ENCODE peak calls at places on chromosomes 3 and 15, in four cellular contexts. C, O, R and A are unnamed samples. For H3K4me1, the result is how much of the 10 kb centered on the place peaks cover.

GRCh38 chr3:148697311-148698189 is at the start of gene AGTR1:
- DNase-seq in C (peak), O (peak), R (no peak), A (peak)

GRCh38 chr15:91839867-91840266 is 13.6 kb upstream of the SLCO3A1 start:
- DNase-seq in C (no peak), O (no peak), R (no peak), A (no peak)

GRCh38 chr3:135138776-135139175 is 343.7 kb downstream of the EPHB1 start:
- DNase-seq in C (no peak), O (no peak), R (no peak), A (no peak)

GRCh38 chr3:57281710-57282109 is 10.8 kb downstream of the ASB14 start:
- DNase-seq in C (no peak), O (no peak), R (peak), A (no peak)

GRCh38 chr15:95495033-95495541 is 835.4 kb upstream of the NR2F2 start:
- DNase-seq in C (no peak), O (no peak), R (no peak), A (no peak)

GRCh38 chr3:88219138-88219792 is 69.5 kb downstream of the C3orf38 start:
- DNase-seq in C (no peak), O (peak), R (peak), A (no peak)

GRCh38 chr3:52606373-52607085 is 70.1 kb downstream of the UQCC5 start:
- DNase-seq in C (peak), O (no peak), R (peak), A (no peak)

GRCh38 chr3:12178091-12178820 is 19.5 kb upstream of the TIMP4 start:
- DNase-seq in C (no peak), O (no peak), R (no peak), A (peak)

GRCh38 chr3:15542641-15543040 is 21.1 kb upstream of the COLQ start:
- DNase-seq in C (no peak), O (no peak), R (no peak), A (peak)

GRCh38 chr3:50245831-50246516 is 10.0 kb downstream of the GNAI2 start:
- DNase-seq in C (peak), O (peak), R (no peak), A (peak)

GRCh38 chr3:14780927-14781507 is 37.7 kb upstream of the FGD5 start:
- DNase-seq in C (no peak), O (peak), R (peak), A (peak)

GRCh38 chr15:90001683-90002427 is 731 bp downstream of the ZNF710 start:
- DNase-seq in C (no peak), O (peak), R (peak), A (peak)

GRCh38 chr3:9172851-9173320 is 76.6 kb downstream of the SRGAP3 start:
- DNase-seq in C (no peak), O (no peak), R (peak), A (no peak)

GRCh38 chr3:117473981-117474563 is 764.5 kb downstream of the TUSC7 start:
- DNase-seq in C (no peak), O (no peak), R (no peak), A (no peak)

GRCh38 chr3:123930426-123930825 is 30.6 kb downstream of the CCDC14 start:
- DNase-seq in C (no peak), O (no peak), R (no peak), A (no peak)

GRCh38 chr3:185332026-185332735 is 30.8 kb upstream of the MAP3K13 start:
- DNase-seq in C (no peak), O (no peak), R (peak), A (no peak)

GRCh38 chr15:100714034-100714748 is 111.8 kb downstream of the ASB7 start:
- DNase-seq in C (peak), O (no peak), R (no peak), A (no peak)

GRCh38 chr3:161893972-161894371 is 397.4 kb downstream of the OTOL1 start:
- DNase-seq in C (no peak), O (no peak), R (no peak), A (no peak)

GRCh38 chr15:29061746-29062660 is 176.2 kb downstream of the APBA2 start:
- DNase-seq in C (no peak), O (no peak), R (no peak), A (no peak)

GRCh38 chr3:18389108-18389733 is 35.9 kb downstream of the SATB1 start:
- DNase-seq in C (no peak), O (no peak), R (peak), A (no peak)

GRCh38 chr3:146218880-146219866 is 31.7 kb downstream of the PLSCR4 start:
- DNase-seq in C (no peak), O (peak), R (no peak), A (no peak)

GRCh38 chr3:11199902-11200678 is 45.8 kb downstream of the HRH1 start:
- DNase-seq in C (no peak), O (no peak), R (peak), A (no peak)

GRCh38 chr3:178099885-178100284 is 436.4 kb upstream of the KCNMB2 start:
- DNase-seq in C (no peak), O (no peak), R (no peak), A (no peak)

GRCh38 chr3:72899349-72899765 is 11.5 kb downstream of the GXYLT2 start:
- DNase-seq in C (no peak), O (no peak), R (no peak), A (no peak)

GRCh38 chr15:95013379-95013778 is 782.0 kb downstream of the MCTP2 start:
- DNase-seq in C (no peak), O (no peak), R (no peak), A (no peak)

GRCh38 chr3:11498646-11499045 is 145.1 kb downstream of the VGLL4 start:
- DNase-seq in C (peak), O (no peak), R (peak), A (peak)

GRCh38 chr15:101193063-101193712 is 58.7 kb downstream of the CHSY1 start:
- DNase-seq in C (no peak), O (no peak), R (no peak), A (no peak)

GRCh38 chr3:126344380-126345041 is 12.7 kb downstream of the KLF15 start:
- DNase-seq in C (peak), O (peak), R (no peak), A (peak)

GRCh38 chr3:194333212-194333980 is 17.7 kb downstream of the CPN2 start:
- DNase-seq in C (peak), O (peak), R (peak), A (peak)

GRCh38 chr3:151283907-151284461 is 5.6 kb upstream of the P2RY14 start:
- DNase-seq in C (no peak), O (no peak), R (no peak), A (no peak)

GRCh38 chr3:51709004-51709420 is 2.1 kb downstream of the GRM2 start:
- DNase-seq in C (peak), O (peak), R (no peak), A (peak)

GRCh38 chr3:71685686-71686085 is 39.5 kb downstream of the EIF4E3 start:
- DNase-seq in C (no peak), O (no peak), R (no peak), A (no peak)

GRCh38 chr3:1195922-1196321 is 103.1 kb downstream of the CNTN6 start:
- DNase-seq in C (no peak), O (no peak), R (peak), A (no peak)

GRCh38 chr3:46861996-46862688 is 1.1 kb downstream of the MYL3 start:
- DNase-seq in C (peak), O (peak), R (no peak), A (peak)

GRCh38 chr3:5250467-5251195 is 63.1 kb downstream of the EDEM1 start:
- DNase-seq in C (no peak), O (no peak), R (peak), A (no peak)

DNA sequence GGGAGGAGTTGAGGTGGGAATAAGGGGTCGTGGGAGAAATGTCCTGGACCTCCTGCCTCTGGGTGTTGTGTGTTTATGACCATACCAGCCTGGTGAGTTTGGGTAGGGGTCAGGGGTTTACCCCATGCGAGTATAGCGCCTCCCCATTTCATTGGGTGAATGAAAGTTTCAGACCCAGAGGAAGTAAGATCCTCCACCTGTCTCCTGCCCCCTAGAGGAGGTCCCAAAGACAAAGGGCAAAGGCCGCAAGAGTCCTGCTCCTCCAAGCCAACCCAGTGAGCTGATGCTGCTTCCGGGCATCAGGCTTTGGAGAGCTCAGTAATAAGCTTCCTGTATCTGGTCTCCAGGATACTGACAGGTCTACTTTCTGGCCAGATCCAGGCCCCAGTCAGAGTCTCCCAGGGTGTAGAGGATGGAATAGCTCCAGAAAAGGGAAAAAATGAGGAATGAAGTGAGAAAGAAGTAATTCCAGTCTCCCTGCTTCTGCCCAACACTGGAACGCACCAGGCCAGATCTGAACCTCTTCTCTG is 6.4 kb upstream of the TBC1D21 start:
- DNase-seq in C (no peak), O (no peak), R (no peak), A (no peak)
- TF ChIP-seq CTCF in C (no peak), O (no peak), R (no peak), A (no peak)

GRCh38 chr3:141439589-141439988 is 47.2 kb upstream of the RASA2 start:
- DNase-seq in C (no peak), O (no peak), R (no peak), A (no peak)

GRCh38 chr3:141431411-141432378 is 55.1 kb upstream of the RASA2 start:
- DNase-seq in C (no peak), O (no peak), R (no peak), A (peak)

GRCh38 chr3:141432904-141433303 is 53.9 kb upstream of the RASA2 start:
- DNase-seq in C (no peak), O (no peak), R (no peak), A (no peak)

GRCh38 chr3:141434255-141434654 is 52.6 kb upstream of the RASA2 start:
- DNase-seq in C (no peak), O (no peak), R (no peak), A (no peak)

DNA sequence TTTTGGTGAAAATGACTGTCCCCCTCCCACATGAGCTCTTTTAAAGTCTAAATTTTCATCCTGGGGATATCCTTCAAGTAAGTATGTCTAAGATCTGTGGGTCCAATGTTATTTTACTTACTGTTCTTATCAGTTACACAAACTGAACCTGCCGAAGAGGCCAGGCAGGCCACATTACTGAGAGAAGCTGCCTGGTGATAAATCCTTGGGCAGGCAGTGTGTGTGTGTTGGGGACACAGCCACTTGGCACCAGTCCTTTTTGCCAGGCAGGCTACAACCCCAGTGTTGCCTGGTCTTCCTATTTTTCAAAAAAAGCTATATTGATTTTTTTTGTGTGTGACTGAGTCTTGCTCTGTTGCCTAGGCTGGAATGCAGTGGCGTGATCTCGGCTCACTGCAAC is 50.6 kb upstream of the RASA2 start:
- DNase-seq in C (no peak), O (no peak), R (no peak), A (peak)
- H3K4me3 ChIP-seq in C (no peak), O (no peak), R (no peak), A (no peak)

DNA sequence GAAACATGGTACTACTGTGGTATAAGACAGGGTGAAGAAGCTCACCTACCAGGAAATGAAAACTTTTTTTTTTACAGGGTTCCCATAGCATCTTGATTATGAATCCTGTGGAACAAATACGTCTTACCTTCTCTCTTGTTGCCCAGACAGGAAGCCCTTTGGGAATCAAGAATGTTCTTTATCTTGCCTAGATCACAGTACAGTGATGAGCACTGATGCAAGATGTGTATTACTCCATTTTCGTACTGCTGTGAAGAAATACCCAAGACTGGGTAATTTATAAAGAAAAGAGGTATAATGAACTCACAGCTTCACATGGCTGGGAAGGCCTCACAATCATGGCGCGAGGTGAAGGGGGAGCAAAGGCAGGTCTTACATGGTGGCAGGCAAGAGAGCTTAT is 281.3 kb downstream of the UBE2E2 start:
- DNase-seq in C (no peak), O (no peak), R (no peak), A (no peak)
- H3K4me1 ChIP-seq in C (under half), O (under half), R (under half), A (under half)

DNA sequence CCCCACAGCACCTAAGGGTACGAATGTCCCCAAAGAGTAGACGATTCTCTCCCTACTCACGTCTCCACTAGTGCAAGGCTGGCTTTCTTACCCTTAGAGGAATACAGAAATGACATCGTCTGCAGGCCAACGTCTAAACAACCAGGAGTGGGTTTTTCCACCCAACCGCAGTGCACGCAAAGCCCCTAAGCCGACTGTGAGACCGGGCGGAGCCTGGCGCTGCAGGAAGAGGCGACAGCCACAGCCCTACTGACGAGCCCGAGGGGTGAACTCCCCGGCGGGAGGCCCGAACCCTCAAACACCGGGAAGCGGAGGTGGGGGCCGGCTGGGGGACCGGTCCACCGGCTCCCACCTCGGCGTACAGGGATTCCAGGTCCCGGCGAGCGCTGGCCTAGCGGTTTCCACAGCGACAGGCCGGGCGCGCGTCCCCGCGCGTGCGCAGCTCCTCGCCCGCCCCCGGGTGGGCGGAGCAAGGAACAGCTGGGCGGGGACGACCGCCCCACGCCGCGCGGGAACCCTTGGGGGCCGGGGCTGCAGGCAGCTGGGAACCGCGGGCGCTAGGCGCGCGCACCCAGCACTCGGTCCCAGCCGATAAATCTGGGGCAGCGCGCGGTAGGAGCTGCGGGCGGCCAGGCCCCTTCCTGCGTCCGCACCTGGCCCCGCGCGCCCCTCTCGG is at the start of the genes CEP19 and PIGX:
- DNase-seq in C (peak), O (peak), R (peak), A (peak)
- TF ChIP-seq CTCF in C (no peak), O (no peak), R (no peak), A (peak)